ENCODE peak calls at places on chromosome 1, in five cellular contexts. X, C, J, M and L are unnamed samples.

GRCh38 chr1:85224734-85225623 is 24.2 kb upstream of the SYDE2 start:
- DNase-seq in X (no peak), C (peak; percentile 48), J (no peak), M (peak; percentile 76), L (no peak)

GRCh38 chr1:10132852-10133251 is 77.5 kb upstream of the KIF1B start:
- DNase-seq in X (no peak), C (no peak), J (no peak), M (no peak), L (no peak)

GRCh38 chr1:198657550-198658064 is 18.8 kb downstream of the PTPRC start:
- DNase-seq in X (no peak), C (peak; percentile 98), J (no peak), M (no peak), L (no peak)

GRCh38 chr1:233113009-233113712 is 162.8 kb downstream of the NTPCR start:
- DNase-seq in X (peak; percentile 82), C (peak; percentile 100), J (peak; percentile 48), M (peak; percentile 18), L (peak; percentile 43)

GRCh38 chr1:203200059-203200553 is 13.6 kb upstream of the CHI3L1 start:
- DNase-seq in X (no peak), C (peak; percentile 81), J (peak; percentile 32), M (no peak), L (no peak)

GRCh38 chr1:170640581-170640980 is 23.4 kb upstream of the PRRX1 start:
- DNase-seq in X (no peak), C (peak; percentile 28), J (no peak), M (no peak), L (no peak)

GRCh38 chr1:111595807-111596206 is 23.8 kb upstream of the RAP1A start:
- DNase-seq in X (no peak), C (no peak), J (no peak), M (no peak), L (no peak)

GRCh38 chr1:94820918-94821317 is 761 bp downstream of the SLC44A3 start:
- DNase-seq in X (no peak), C (no peak), J (no peak), M (no peak), L (no peak)

GRCh38 chr1:26890467-26890796 is 349 bp upstream of the GPN2 start:
- DNase-seq in X (no peak), C (no peak), J (no peak), M (no peak), L (no peak)

GRCh38 chr1:183070234-183070922 is 47.2 kb downstream of the LAMC1 start:
- DNase-seq in X (no peak), C (no peak), J (no peak), M (no peak), L (no peak)

GRCh38 chr1:225762002-225762441 is 15.6 kb upstream of the SRP9 start:
- DNase-seq in X (no peak), C (peak; percentile 36), J (no peak), M (no peak), L (no peak)

GRCh38 chr1:161304927-161305871 is 4.6 kb downstream of the MPZ start:
- DNase-seq in X (no peak), C (no peak), J (no peak), M (no peak), L (no peak)

GRCh38 chr1:30343562-30343961 is 379.8 kb downstream of the MATN1 start:
- DNase-seq in X (no peak), C (no peak), J (no peak), M (no peak), L (no peak)

GRCh38 chr1:55402117-55402516 is 187.0 kb upstream of the USP24 start:
- DNase-seq in X (no peak), C (peak; percentile 73), J (no peak), M (no peak), L (no peak)

DNA sequence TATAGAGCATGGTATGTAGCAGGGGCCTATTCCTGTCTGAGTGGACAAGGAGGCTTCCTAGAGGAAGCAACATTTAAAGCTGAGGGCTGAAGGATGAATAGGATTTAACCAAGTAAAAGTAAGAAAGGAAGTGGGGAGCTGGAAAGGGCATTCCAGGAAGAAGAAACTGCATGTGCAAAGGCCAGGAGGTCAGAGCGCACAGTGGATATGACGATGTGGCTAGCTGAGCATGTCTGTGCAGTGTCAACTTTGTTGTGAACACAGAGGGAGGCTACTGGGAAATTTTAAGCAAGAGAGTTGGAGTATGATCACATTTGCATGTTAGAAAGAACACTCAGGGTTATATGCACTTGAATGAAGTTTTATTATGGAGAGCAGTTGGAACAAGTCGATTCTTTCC is 28.6 kb upstream of the JUN start:
- DNase-seq in X (no peak), C (no peak), J (no peak), M (no peak), L (no peak)
- TF ChIP-seq BHLHE40 in X (no peak), C (peak; percentile 21), J (no peak), M (no peak), L (no peak)

DNA sequence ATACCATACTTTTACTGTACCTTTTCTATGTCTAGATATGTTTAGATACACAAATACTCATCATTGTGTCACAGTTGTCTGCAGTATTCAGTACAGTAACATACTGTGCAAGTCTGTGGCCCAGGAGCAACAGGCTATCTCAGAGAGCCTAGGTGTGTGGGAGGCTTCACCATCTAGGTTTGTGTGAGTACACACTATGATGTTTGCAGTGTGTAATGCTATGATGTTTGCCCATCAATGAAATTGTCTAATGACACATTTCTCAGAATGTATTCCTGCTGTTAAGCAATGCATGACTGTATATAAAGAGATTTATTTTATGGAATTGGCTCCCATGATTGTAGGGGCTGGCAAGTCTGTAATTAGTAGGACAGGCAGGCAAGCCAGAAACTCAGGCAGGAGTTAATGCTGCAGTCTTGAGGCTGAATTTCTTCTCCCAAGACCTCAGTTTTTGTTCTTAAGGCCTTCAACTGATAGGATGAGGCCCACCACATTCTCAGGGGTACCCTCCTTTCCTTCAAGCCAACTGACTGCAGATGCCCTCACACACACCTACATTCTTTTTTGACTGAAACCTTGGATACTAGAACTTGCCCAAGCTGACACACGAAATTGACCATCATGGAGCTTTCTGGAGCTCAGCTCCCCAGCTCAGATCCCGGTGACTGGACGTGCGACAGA is 7.7 kb upstream of the AGTRAP start:
- DNase-seq in X (no peak), C (no peak), J (no peak), M (no peak), L (no peak)
- TF ChIP-seq BHLHE40 in X (no peak), C (no peak), J (no peak), M (no peak), L (no peak)

DNA sequence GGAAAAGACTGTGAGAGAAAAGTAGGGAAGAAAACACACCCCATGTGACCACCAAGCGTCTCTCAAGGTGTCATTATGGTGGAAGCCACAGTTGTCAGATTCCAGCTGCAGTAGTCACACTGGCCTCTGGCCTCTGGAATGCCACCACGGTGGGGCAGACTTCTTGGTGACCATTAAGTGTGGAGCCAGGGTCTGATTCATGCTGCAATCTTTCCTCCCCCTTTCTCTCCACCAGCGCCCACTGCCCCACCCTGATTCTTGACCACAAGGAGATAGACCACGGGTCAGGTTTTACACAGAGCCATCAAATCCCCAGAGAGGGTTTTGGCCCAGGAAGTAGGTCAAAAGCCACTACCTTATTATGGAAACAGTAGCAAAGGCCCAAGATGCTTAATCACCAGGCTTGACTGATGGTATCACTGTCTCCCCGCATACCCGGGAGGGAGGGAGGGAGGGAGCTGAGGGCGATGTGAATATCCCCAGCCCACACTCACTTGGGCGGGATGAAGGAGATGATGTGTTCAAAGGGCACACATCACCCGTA is 52.7 kb upstream of the GRHL3 start:
- DNase-seq in X (peak; percentile 60), C (peak; percentile 73), J (peak; percentile 14), M (no peak), L (no peak)
- TF ChIP-seq BHLHE40 in X (no peak), C (peak; percentile 11), J (no peak), M (no peak), L (no peak)

GRCh38 chr1:22231068-22231593 is 88.2 kb upstream of the WNT4 start:
- DNase-seq in X (no peak), C (no peak), J (no peak), M (no peak), L (no peak)

GRCh38 chr1:22228074-22228473 is 85.2 kb upstream of the WNT4 start:
- DNase-seq in X (no peak), C (no peak), J (no peak), M (no peak), L (no peak)

GRCh38 chr1:22228505-22228911 is 85.6 kb upstream of the WNT4 start:
- DNase-seq in X (peak; percentile 34), C (no peak), J (no peak), M (no peak), L (no peak)

GRCh38 chr1:22231995-22232690 is 89.2 kb upstream of the WNT4 start:
- DNase-seq in X (no peak), C (no peak), J (no peak), M (peak; percentile 29), L (no peak)

DNA sequence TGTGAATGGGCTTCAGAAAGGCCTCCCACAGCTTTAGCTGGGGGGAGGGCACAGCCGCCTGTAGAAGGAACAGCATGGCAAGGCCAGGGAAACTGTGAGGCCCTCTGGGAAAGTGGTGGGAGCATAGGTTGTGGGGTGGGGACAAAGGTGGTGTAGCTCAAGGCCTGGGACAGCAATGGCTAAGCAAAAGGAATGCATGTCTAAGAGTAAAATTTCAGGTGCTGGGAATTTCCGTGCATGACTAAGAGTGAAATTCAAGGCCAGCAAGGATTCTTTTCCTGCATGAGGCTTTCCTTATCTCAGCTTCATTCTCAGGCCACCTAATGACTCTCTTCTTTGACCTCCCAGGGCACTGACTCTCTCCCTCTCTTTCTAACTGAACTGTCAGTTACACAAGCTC is 86.5 kb upstream of the WNT4 start:
- DNase-seq in X (peak; percentile 67), C (peak; percentile 51), J (no peak), M (no peak), L (no peak)
- TF ChIP-seq BHLHE40 in X (no peak), C (no peak), J (no peak), M (no peak), L (no peak)

DNA sequence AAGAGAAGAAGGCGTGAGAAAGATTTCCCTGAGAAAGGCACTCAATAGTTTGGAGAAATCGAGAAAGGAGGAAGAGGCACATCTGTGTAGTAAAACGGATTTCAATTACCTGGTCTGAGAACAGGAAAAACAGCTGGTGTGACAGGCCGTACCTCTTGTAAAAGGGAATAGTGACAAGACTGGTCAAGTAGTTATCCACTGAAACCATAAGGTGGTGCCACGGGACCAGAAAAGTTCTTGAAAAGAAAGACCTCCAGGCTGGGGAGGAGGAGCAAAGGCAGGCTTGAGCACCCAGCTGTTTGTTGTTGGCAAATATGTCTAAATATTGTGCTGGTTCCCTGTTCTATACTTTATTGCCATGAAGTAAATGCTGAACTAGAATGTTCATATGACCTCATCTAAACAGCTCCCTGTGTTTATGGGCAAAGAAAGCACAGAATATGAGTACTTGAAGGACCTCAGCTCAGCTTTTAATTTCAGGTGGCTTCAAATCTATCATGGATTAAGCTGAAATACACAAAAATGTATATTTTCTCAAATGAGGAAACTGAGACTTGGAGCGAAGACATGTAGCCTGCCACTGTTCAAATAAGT is 4.0 kb downstream of the HAO2 start:
- DNase-seq in X (peak; percentile 46), C (no peak), J (peak; percentile 70), M (no peak), L (peak; percentile 74)
- TF ChIP-seq BHLHE40 in X (no peak), C (no peak), J (no peak), M (no peak), L (no peak)

DNA sequence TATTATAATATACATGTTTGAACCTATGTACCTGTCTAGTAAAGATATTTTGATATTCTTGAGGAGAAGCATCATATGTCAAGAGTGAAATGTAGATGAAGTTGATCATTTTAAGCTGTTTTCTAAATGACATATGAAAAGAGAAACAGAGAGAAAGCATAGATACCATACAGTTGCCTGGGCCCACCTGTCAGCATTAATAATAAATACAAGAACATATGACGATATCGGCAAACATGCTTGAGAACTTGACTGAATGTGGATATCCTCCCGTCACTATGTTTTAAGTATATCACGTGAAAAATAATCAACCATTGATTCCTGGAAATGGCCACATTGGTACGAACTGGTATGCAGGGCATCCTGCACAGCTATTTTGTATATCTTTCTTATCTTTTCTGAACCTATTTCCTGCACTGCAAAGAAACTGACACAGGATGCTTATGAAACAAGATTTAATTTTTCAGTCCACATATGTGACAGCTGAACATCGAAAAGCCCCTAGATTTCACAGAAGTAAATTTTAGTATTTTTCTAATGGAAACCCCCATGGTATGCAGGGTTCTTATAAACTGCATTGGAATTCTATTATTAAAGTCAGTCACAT is 22.9 kb upstream of the RGS1 start:
- DNase-seq in X (no peak), C (no peak), J (no peak), M (no peak), L (no peak)
- TF ChIP-seq BHLHE40 in X (no peak), C (no peak), J (no peak), M (no peak), L (no peak)